ENCODE peak calls at places on chromosomes 13 and 19, in five cellular contexts. B, D, R, I and C are unnamed samples.

GRCh38 chr13:35471466-35472307 is 4.8 kb downstream of the MAB21L1 start:
- DNase-seq in B (no peak), D (peak), R (no peak), I (no peak), C (no peak)

GRCh38 chr13:51971520-51972426 is 39.5 kb downstream of the ATP7B start:
- DNase-seq in B (no peak), D (no peak), R (no peak), I (no peak), C (no peak)

GRCh38 chr13:111318396-111318795 is 2.0 kb upstream of the TEX29 start:
- DNase-seq in B (no peak), D (no peak), R (no peak), I (no peak), C (no peak)

GRCh38 chr19:21697698-21698097 is 69.7 kb downstream of the ZNF100 start:
- DNase-seq in B (no peak), D (no peak), R (no peak), I (no peak), C (no peak)

GRCh38 chr13:84524586-84524985 is 642.3 kb upstream of the SLITRK1 start:
- DNase-seq in B (no peak), D (no peak), R (no peak), I (no peak), C (no peak)

GRCh38 chr13:32147193-32147592 is 115.6 kb downstream of the FRY start:
- DNase-seq in B (no peak), D (no peak), R (no peak), I (no peak), C (no peak)

GRCh38 chr19:41696402-41697197 is 8.5 kb upstream of the CEACAM7 start:
- DNase-seq in B (no peak), D (no peak), R (no peak), I (no peak), C (no peak)

GRCh38 chr19:38209152-38209551 is 14.9 kb downstream of the DPF1 start:
- DNase-seq in B (no peak), D (no peak), R (no peak), I (no peak), C (no peak)

GRCh38 chr13:43304945-43305344 is 281.6 kb downstream of the DNAJC15 start:
- DNase-seq in B (no peak), D (no peak), R (no peak), I (no peak), C (no peak)

GRCh38 chr13:38042771-38043170 is 173.2 kb upstream of the TRPC4 start:
- DNase-seq in B (no peak), D (no peak), R (no peak), I (no peak), C (no peak)

GRCh38 chr13:30370916-30371521 is 51.3 kb upstream of the UBE2L5 start:
- DNase-seq in B (no peak), D (no peak), R (no peak), I (no peak), C (no peak)

GRCh38 chr13:102484329-102484728 is 82.5 kb upstream of the FGF14 start:
- DNase-seq in B (peak), D (no peak), R (no peak), I (no peak), C (no peak)
- TF ChIP-seq CTCF in B (no peak), D (no peak), R (no peak), I (no peak), C (no peak)

GRCh38 chr13:27403727-27404385 is 20.6 kb upstream of the GTF3A start:
- DNase-seq in B (no peak), D (no peak), R (no peak), I (peak), C (no peak)

GRCh38 chr13:27401210-27401609 is 23.2 kb upstream of the GTF3A start:
- DNase-seq in B (peak), D (no peak), R (no peak), I (no peak), C (no peak)

GRCh38 chr13:27405521-27406134 is 18.8 kb upstream of the GTF3A start:
- DNase-seq in B (no peak), D (no peak), R (no peak), I (no peak), C (no peak)

GRCh38 chr13:27404680-27405079 is 19.7 kb upstream of the GTF3A start:
- DNase-seq in B (no peak), D (no peak), R (no peak), I (peak), C (no peak)

GRCh38 chr13:27403252-27403678 is 21.2 kb upstream of the GTF3A start:
- DNase-seq in B (peak), D (no peak), R (no peak), I (no peak), C (no peak)
- H3K27ac ChIP-seq in B (peak), D (peak), R (no peak), I (peak), C (no peak)

DNA sequence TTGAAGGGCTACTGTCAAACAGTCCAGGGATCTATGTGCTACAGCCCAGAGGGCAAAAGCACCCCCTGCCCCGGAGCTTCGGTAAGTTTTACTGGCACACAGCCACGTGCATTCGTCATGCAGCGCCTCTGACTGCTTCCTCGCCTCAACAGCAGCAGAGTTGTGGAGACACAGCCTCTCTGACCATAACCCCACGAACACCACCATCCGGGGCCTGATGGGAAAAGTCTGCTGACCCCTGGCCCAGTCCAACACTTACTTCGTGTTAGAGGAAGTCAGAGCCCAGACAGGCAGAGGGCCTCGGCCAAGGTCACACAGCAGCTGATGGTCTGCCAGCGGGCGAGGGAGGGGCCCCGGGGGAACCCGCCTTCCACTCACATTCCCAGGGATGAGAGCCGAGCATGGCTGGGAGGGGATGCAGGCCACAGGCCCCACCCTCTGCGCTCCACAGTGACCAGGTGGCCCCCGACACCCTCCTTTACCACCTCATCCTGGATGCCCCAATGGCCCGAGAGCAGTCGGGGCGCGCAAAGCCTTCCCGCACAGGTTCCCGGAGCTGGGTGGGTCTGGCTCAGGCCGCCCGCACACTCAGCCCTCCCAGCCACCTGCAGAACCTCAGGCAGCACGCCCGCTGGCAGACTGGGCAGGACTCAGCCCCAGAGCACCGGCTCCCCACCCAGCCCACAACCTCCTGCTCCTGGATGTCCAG is 5.0 kb downstream of the CBARP start:
- DNase-seq in B (peak), D (no peak), R (no peak), I (no peak), C (no peak)
- TF ChIP-seq CTCF in B (no peak), D (no peak), R (no peak), I (no peak), C (no peak)

GRCh38 chr13:113728571-113729054 is 30.4 kb upstream of the TMEM255B start:
- DNase-seq in B (no peak), D (no peak), R (no peak), I (no peak), C (no peak)

GRCh38 chr13:113731192-113732175 is 27.5 kb upstream of the TMEM255B start:
- DNase-seq in B (no peak), D (no peak), R (no peak), I (no peak), C (no peak)

GRCh38 chr13:113730831-113731191 is 28.2 kb upstream of the TMEM255B start:
- DNase-seq in B (no peak), D (no peak), R (no peak), I (no peak), C (no peak)

GRCh38 chr13:113730145-113730750 is 28.8 kb upstream of the TMEM255B start:
- DNase-seq in B (no peak), D (no peak), R (no peak), I (no peak), C (no peak)

DNA sequence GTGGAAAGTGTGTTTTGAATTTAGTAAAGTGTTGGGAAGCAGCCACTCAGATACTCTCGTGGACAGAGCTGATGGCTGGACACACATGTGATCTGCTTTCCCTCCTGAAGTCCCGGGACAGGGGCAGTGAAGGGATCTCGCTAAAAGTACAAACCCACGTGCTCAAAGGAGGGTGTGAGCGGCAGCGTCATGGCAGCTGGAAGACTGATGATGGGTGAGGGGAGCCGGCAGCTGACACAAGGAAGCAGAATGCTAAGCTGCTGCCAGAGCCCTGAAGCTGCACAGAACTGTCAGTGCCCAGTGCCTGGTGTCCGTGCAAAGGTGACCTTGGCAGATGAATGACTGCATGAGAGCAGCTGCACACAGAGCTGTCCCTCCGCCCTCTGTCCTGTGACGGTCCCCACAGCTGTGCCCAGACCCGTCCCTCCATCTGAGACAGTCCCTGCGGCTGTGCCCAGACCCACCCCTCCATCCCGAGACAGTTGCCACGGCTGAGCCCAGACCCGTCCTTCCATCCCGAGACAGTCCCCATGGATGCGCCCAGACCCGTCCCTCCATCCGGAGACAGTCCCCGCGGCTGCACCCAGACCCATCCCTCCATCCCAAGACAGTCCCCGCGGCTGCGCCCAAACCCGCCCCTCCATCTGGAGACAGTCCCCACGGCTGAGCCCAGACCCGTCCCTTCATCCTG is 29.6 kb upstream of the TMEM255B start:
- DNase-seq in B (no peak), D (no peak), R (no peak), I (no peak), C (no peak)
- H3K27ac ChIP-seq in B (peak), D (no peak), R (no peak), I (no peak), C (no peak)

GRCh38 chr19:9791552-9792181 is 23.1 kb upstream of the ZNF846 start:
- DNase-seq in B (peak), D (peak), R (peak), I (peak), C (peak)
- TF ChIP-seq CTCF in B (no peak), D (no peak), R (no peak), I (no peak), C (no peak)

GRCh38 chr19:5624741-5625140 is 1.9 kb downstream of the SAFB start:
- DNase-seq in B (no peak), D (no peak), R (no peak), I (no peak), C (no peak)
- H3K27ac ChIP-seq in B (peak), D (peak), R (no peak), I (no peak), C (peak)